ENCODE peak calls at places on chromosome 17, in six cellular contexts. One of them, this sample, is unnamed.

GRCh38 chr17:1577186-1577585 is 14.6 kb upstream of the PITPNA start:
- DNase-seq in CD8-positive, alpha-beta T cell: no peak
- DNase-seq in GM12878: no peak
- DNase-seq in fibroblast of pulmonary artery: peak; percentile 97
- DNase-seq in osteoblast: peak; percentile 99
- DNase-seq in fibroblast of the aortic adventitia: peak; percentile 98
- DNase-seq in this sample: no peak

GRCh38 chr17:72826602-72827001 is 265.9 kb downstream of the SLC39A11 start:
- DNase-seq in osteoblast: no peak
- DNase-seq in GM12878: no peak
- DNase-seq in fibroblast of pulmonary artery: peak; percentile 24
- DNase-seq in CD8-positive, alpha-beta T cell: no peak
- DNase-seq in fibroblast of the aortic adventitia: no peak
- DNase-seq in this sample: no peak

GRCh38 chr17:80858301-80859003 is 133.2 kb upstream of the CHMP6 start:
- DNase-seq in CD8-positive, alpha-beta T cell: no peak
- DNase-seq in fibroblast of pulmonary artery: no peak
- DNase-seq in fibroblast of the aortic adventitia: peak; percentile 19
- DNase-seq in osteoblast: peak; percentile 70
- DNase-seq in GM12878: no peak
- DNase-seq in this sample: no peak

GRCh38 chr17:8408371-8408770 is 10.7 kb upstream of the RNF222 start:
- DNase-seq in GM12878: no peak
- DNase-seq in CD8-positive, alpha-beta T cell: no peak
- DNase-seq in osteoblast: no peak
- DNase-seq in fibroblast of pulmonary artery: no peak
- DNase-seq in fibroblast of the aortic adventitia: no peak
- DNase-seq in this sample: no peak

GRCh38 chr17:78992542-78993212 is 13.0 kb upstream of the LGALS3BP start:
- DNase-seq in osteoblast: peak; percentile 32
- DNase-seq in fibroblast of the aortic adventitia: no peak
- DNase-seq in CD8-positive, alpha-beta T cell: no peak
- DNase-seq in GM12878: no peak
- DNase-seq in fibroblast of pulmonary artery: no peak
- DNase-seq in this sample: no peak

GRCh38 chr17:67855504-67856324 is 30.4 kb downstream of the BPTF start:
- DNase-seq in fibroblast of pulmonary artery: no peak
- DNase-seq in fibroblast of the aortic adventitia: no peak
- DNase-seq in GM12878: no peak
- DNase-seq in osteoblast: no peak
- DNase-seq in CD8-positive, alpha-beta T cell: no peak
- DNase-seq in this sample: no peak

GRCh38 chr17:13508916-13509315 is 92.8 kb downstream of the HS3ST3A1 start:
- DNase-seq in fibroblast of pulmonary artery: peak; percentile 45
- DNase-seq in GM12878: no peak
- DNase-seq in CD8-positive, alpha-beta T cell: no peak
- DNase-seq in osteoblast: no peak
- DNase-seq in fibroblast of the aortic adventitia: peak; percentile 8
- DNase-seq in this sample: no peak

GRCh38 chr17:73283250-73283649 is 21.6 kb upstream of the CPSF4L start:
- DNase-seq in GM12878: no peak
- DNase-seq in fibroblast of the aortic adventitia: no peak
- DNase-seq in osteoblast: no peak
- DNase-seq in fibroblast of pulmonary artery: no peak
- DNase-seq in CD8-positive, alpha-beta T cell: no peak
- DNase-seq in this sample: no peak

GRCh38 chr17:71505200-71505599 is 615.6 kb upstream of the SOX9 start:
- DNase-seq in osteoblast: no peak
- DNase-seq in fibroblast of pulmonary artery: no peak
- DNase-seq in CD8-positive, alpha-beta T cell: no peak
- DNase-seq in fibroblast of the aortic adventitia: no peak
- DNase-seq in GM12878: no peak
- DNase-seq in this sample: no peak

GRCh38 chr17:48131216-48131824 is 23.8 kb downstream of the SNX11 start:
- DNase-seq in CD8-positive, alpha-beta T cell: peak; percentile 60
- DNase-seq in osteoblast: peak; percentile 92
- DNase-seq in fibroblast of pulmonary artery: peak; percentile 83
- DNase-seq in GM12878: no peak
- DNase-seq in fibroblast of the aortic adventitia: peak; percentile 82
- DNase-seq in this sample: peak; percentile 40

GRCh38 chr17:72075995-72076677 is 44.7 kb upstream of the SOX9 start:
- DNase-seq in fibroblast of pulmonary artery: no peak
- DNase-seq in GM12878: no peak
- DNase-seq in osteoblast: no peak
- DNase-seq in fibroblast of the aortic adventitia: no peak
- DNase-seq in CD8-positive, alpha-beta T cell: no peak
- DNase-seq in this sample: no peak

GRCh38 chr17:79045830-79046500 is 22.0 kb downstream of the C1QTNF1 start:
- DNase-seq in fibroblast of the aortic adventitia: peak; percentile 76
- DNase-seq in osteoblast: peak; percentile 93
- DNase-seq in fibroblast of pulmonary artery: peak; percentile 77
- DNase-seq in GM12878: no peak
- DNase-seq in CD8-positive, alpha-beta T cell: peak; percentile 65
- DNase-seq in this sample: no peak

GRCh38 chr17:40471856-40472732 is 28.8 kb downstream of the IGFBP4 start:
- DNase-seq in CD8-positive, alpha-beta T cell: no peak
- DNase-seq in osteoblast: peak; percentile 47
- DNase-seq in fibroblast of the aortic adventitia: peak; percentile 53
- DNase-seq in fibroblast of pulmonary artery: no peak
- DNase-seq in GM12878: no peak
- DNase-seq in this sample: no peak

GRCh38 chr17:48102700-48103378 is 1.6 kb upstream of the CBX1 start:
- DNase-seq in fibroblast of pulmonary artery: no peak
- DNase-seq in GM12878: no peak
- DNase-seq in osteoblast: no peak
- DNase-seq in fibroblast of the aortic adventitia: no peak
- DNase-seq in CD8-positive, alpha-beta T cell: peak; percentile 15
- DNase-seq in this sample: no peak

GRCh38 chr17:7220593-7221280 is 999 bp downstream of the ACADVL start:
- DNase-seq in fibroblast of pulmonary artery: peak; percentile 73
- DNase-seq in GM12878: no peak
- DNase-seq in fibroblast of the aortic adventitia: peak; percentile 64
- DNase-seq in osteoblast: peak; percentile 92
- DNase-seq in CD8-positive, alpha-beta T cell: peak; percentile 65
- DNase-seq in this sample: no peak

GRCh38 chr17:78885956-78886355 is 17.0 kb downstream of the CEP295NL start:
- DNase-seq in osteoblast: peak; percentile 46
- DNase-seq in GM12878: no peak
- DNase-seq in fibroblast of the aortic adventitia: no peak
- DNase-seq in fibroblast of pulmonary artery: no peak
- DNase-seq in CD8-positive, alpha-beta T cell: no peak
- DNase-seq in this sample: no peak

GRCh38 chr17:82876602-82877391 is 37.0 kb upstream of the ZNF750 start:
- DNase-seq in fibroblast of pulmonary artery: peak; percentile 72
- DNase-seq in fibroblast of the aortic adventitia: peak; percentile 84
- DNase-seq in osteoblast: peak; percentile 100
- DNase-seq in GM12878: no peak
- DNase-seq in CD8-positive, alpha-beta T cell: no peak
- DNase-seq in this sample: no peak

GRCh38 chr17:72419866-72420774 is 299.3 kb downstream of the SOX9 start:
- DNase-seq in fibroblast of the aortic adventitia: no peak
- DNase-seq in CD8-positive, alpha-beta T cell: no peak
- DNase-seq in GM12878: peak; percentile 92
- DNase-seq in osteoblast: no peak
- DNase-seq in fibroblast of pulmonary artery: no peak
- DNase-seq in this sample: peak; percentile 78

GRCh38 chr17:68398731-68399637 is 58.3 kb downstream of the WIPI1 start:
- DNase-seq in fibroblast of pulmonary artery: peak; percentile 83
- DNase-seq in osteoblast: peak; percentile 80
- DNase-seq in GM12878: no peak
- DNase-seq in fibroblast of the aortic adventitia: peak; percentile 76
- DNase-seq in CD8-positive, alpha-beta T cell: peak; percentile 30
- DNase-seq in this sample: no peak

GRCh38 chr17:67672592-67672991 is 45.1 kb upstream of the NOL11 start:
- DNase-seq in osteoblast: no peak
- DNase-seq in fibroblast of pulmonary artery: no peak
- DNase-seq in CD8-positive, alpha-beta T cell: no peak
- DNase-seq in GM12878: no peak
- DNase-seq in fibroblast of the aortic adventitia: no peak
- DNase-seq in this sample: no peak

GRCh38 chr17:56319531-56319930 is 166.3 kb downstream of the ANKFN1 start:
- DNase-seq in CD8-positive, alpha-beta T cell: no peak
- DNase-seq in GM12878: peak; percentile 2
- DNase-seq in fibroblast of the aortic adventitia: peak; percentile 79
- DNase-seq in fibroblast of pulmonary artery: peak; percentile 51
- DNase-seq in osteoblast: no peak
- DNase-seq in this sample: no peak

GRCh38 chr17:67902531-67903231 is 77.4 kb downstream of the BPTF start:
- DNase-seq in CD8-positive, alpha-beta T cell: no peak
- DNase-seq in fibroblast of the aortic adventitia: no peak
- DNase-seq in GM12878: no peak
- DNase-seq in fibroblast of pulmonary artery: peak; percentile 11
- DNase-seq in osteoblast: no peak
- DNase-seq in this sample: no peak

GRCh38 chr17:43669971-43670644 is 8.4 kb upstream of the MEOX1 start:
- DNase-seq in fibroblast of the aortic adventitia: no peak
- DNase-seq in GM12878: peak; percentile 59
- DNase-seq in CD8-positive, alpha-beta T cell: no peak
- DNase-seq in osteoblast: peak; percentile 75
- DNase-seq in fibroblast of pulmonary artery: no peak
- DNase-seq in this sample: no peak

GRCh38 chr17:32355649-32356377 is 5.9 kb downstream of the ZNF207 start:
- DNase-seq in CD8-positive, alpha-beta T cell: no peak
- DNase-seq in fibroblast of pulmonary artery: no peak
- DNase-seq in GM12878: no peak
- DNase-seq in osteoblast: peak; percentile 81
- DNase-seq in fibroblast of the aortic adventitia: no peak
- DNase-seq in this sample: no peak

GRCh38 chr17:58312021-58312630 is 16.5 kb downstream of the TSPOAP1 start:
- DNase-seq in fibroblast of the aortic adventitia: no peak
- DNase-seq in CD8-positive, alpha-beta T cell: no peak
- DNase-seq in osteoblast: peak; percentile 58
- DNase-seq in fibroblast of pulmonary artery: no peak
- DNase-seq in GM12878: no peak
- DNase-seq in this sample: no peak

GRCh38 chr17:48718781-48719641 is 3.3 kb downstream of the PRAC1 start:
- DNase-seq in fibroblast of pulmonary artery: no peak
- DNase-seq in GM12878: no peak
- DNase-seq in fibroblast of the aortic adventitia: no peak
- DNase-seq in osteoblast: no peak
- DNase-seq in CD8-positive, alpha-beta T cell: no peak
- DNase-seq in this sample: no peak

GRCh38 chr17:34423978-34424813 is 61.2 kb upstream of the CCL1 start:
- DNase-seq in fibroblast of the aortic adventitia: no peak
- DNase-seq in GM12878: no peak
- DNase-seq in fibroblast of pulmonary artery: no peak
- DNase-seq in osteoblast: no peak
- DNase-seq in CD8-positive, alpha-beta T cell: no peak
- DNase-seq in this sample: no peak

GRCh38 chr17:55433629-55434422 is 12.2 kb upstream of the MMD start:
- DNase-seq in fibroblast of pulmonary artery: peak; percentile 96
- DNase-seq in GM12878: no peak
- DNase-seq in CD8-positive, alpha-beta T cell: no peak
- DNase-seq in fibroblast of the aortic adventitia: peak; percentile 94
- DNase-seq in osteoblast: peak; percentile 95
- DNase-seq in this sample: no peak

GRCh38 chr17:30942311-30943079 is 20.8 kb downstream of the ADAP2 start:
- DNase-seq in fibroblast of pulmonary artery: no peak
- DNase-seq in osteoblast: no peak
- DNase-seq in CD8-positive, alpha-beta T cell: no peak
- DNase-seq in fibroblast of the aortic adventitia: no peak
- DNase-seq in GM12878: no peak
- DNase-seq in this sample: no peak

GRCh38 chr17:4941027-4941610 is 1.1 kb downstream of the RNF167 start:
- DNase-seq in GM12878: no peak
- DNase-seq in osteoblast: peak; percentile 55
- DNase-seq in fibroblast of the aortic adventitia: no peak
- DNase-seq in fibroblast of pulmonary artery: no peak
- DNase-seq in CD8-positive, alpha-beta T cell: no peak
- DNase-seq in this sample: no peak

DNA sequence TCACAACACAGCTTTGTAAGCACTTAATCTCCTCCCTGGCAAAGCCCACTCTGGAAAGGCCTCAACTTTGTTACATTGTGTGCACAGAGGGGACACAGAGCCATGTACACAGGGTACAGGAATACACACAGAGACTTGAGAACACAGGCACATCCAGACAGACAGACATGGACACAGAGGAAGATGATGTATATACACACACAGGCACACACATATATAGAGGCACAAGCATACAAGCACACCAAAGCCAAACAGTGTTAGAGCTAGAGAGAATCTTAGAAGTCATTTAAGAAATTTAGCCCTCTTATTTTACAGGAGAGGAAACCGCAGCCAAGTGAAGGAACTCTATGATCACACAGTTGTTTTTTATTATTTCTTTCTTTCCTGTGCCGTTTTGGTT is 6.4 kb downstream of the MMP28 start:
- DNase-seq in CD8-positive, alpha-beta T cell: no peak
- DNase-seq in fibroblast of pulmonary artery: no peak
- DNase-seq in fibroblast of the aortic adventitia: no peak
- DNase-seq in osteoblast: peak; percentile 36
- DNase-seq in GM12878: no peak
- DNase-seq in this sample: no peak
- H3K4me3 ChIP-seq in CD8-positive, alpha-beta T cell: no peak overlapping the region
- H3K4me3 ChIP-seq in fibroblast of pulmonary artery: no peak overlapping the region
- H3K4me3 ChIP-seq in fibroblast of the aortic adventitia: no peak overlapping the region
- H3K4me3 ChIP-seq in osteoblast: peak overlapping the region; percentile 40
- H3K4me3 ChIP-seq in GM12878: no peak overlapping the region
- H3K4me3 ChIP-seq in this sample: no peak overlapping the region

GRCh38 chr17:18143044-18143936 is 34.7 kb downstream of the MYO15A start:
- DNase-seq in CD8-positive, alpha-beta T cell: no peak
- DNase-seq in fibroblast of pulmonary artery: peak; percentile 30
- DNase-seq in osteoblast: no peak
- DNase-seq in GM12878: no peak
- DNase-seq in fibroblast of the aortic adventitia: no peak
- DNase-seq in this sample: no peak
- TF ChIP-seq CTCF in CD8-positive, alpha-beta T cell: no peak
- TF ChIP-seq CTCF in fibroblast of pulmonary artery: peak; percentile 41
- TF ChIP-seq CTCF in osteoblast: peak; percentile 53
- TF ChIP-seq CTCF in GM12878: peak; percentile 36
- TF ChIP-seq CTCF in fibroblast of the aortic adventitia: peak; percentile 40
- TF ChIP-seq CTCF in this sample: peak; percentile 60

DNA sequence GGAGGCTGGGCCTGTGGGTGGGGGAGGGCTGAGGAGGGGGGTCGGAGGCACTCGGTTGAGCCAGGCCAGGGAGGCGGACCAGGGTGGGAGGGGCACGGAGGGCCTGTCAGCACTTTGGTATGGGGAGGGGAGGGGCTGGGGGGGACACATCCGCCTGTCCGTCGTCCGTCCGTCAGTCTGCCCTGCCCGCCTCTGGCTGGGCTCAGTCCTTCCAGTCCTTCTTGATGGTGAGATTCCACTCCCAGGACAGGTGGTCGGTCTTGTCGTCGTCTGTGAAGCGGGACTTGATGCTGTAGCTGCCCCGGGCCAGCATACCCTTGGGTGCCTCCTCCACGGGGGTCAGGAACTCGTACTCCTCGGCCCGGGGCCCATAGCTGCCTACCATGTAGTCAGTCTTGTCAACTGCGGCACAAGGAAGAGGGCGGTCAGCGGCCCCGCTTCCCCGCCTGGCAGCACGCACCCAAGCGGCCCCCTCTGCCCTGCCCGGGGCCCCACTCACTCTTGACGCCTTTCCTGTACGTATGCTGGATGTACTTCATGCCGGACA is 2.4 kb downstream of the ARHGDIA start:
- DNase-seq in fibroblast of the aortic adventitia: peak; percentile 80
- DNase-seq in CD8-positive, alpha-beta T cell: no peak
- DNase-seq in fibroblast of pulmonary artery: peak; percentile 89
- DNase-seq in GM12878: no peak
- DNase-seq in osteoblast: peak; percentile 95
- DNase-seq in this sample: no peak
- H3K4me3 ChIP-seq in fibroblast of the aortic adventitia: peak overlapping the region; percentile 83
- H3K4me3 ChIP-seq in CD8-positive, alpha-beta T cell: no peak overlapping the region
- H3K4me3 ChIP-seq in fibroblast of pulmonary artery: peak overlapping the region; percentile 86
- H3K4me3 ChIP-seq in GM12878: peak overlapping the region; percentile 95
- H3K4me3 ChIP-seq in osteoblast: peak overlapping the region; percentile 92
- H3K4me3 ChIP-seq in this sample: peak overlapping the region; percentile 99

GRCh38 chr17:37137070-37137610 is 188.4 kb downstream of the AATF start:
- DNase-seq in fibroblast of pulmonary artery: no peak
- DNase-seq in fibroblast of the aortic adventitia: no peak
- DNase-seq in osteoblast: no peak
- DNase-seq in GM12878: no peak
- DNase-seq in CD8-positive, alpha-beta T cell: no peak
- DNase-seq in this sample: no peak
- TF ChIP-seq CTCF in fibroblast of pulmonary artery: no peak
- TF ChIP-seq CTCF in fibroblast of the aortic adventitia: no peak
- TF ChIP-seq CTCF in osteoblast: no peak
- TF ChIP-seq CTCF in GM12878: no peak
- TF ChIP-seq CTCF in CD8-positive, alpha-beta T cell: no peak
- TF ChIP-seq CTCF in this sample: no peak